ENCODE peak calls at places on chromosomes 11 and 22, in eight cellular contexts. W, R, P, G, U, Z, X and O are unnamed samples.

GRCh38 chr11:105636496-105636895 is 26.6 kb downstream of the GRIA4 start:
- DNase-seq in Z (no peak), P (no peak), G (no peak), X (no peak), W (no peak), R (no peak), U (no peak), O (no peak)

GRCh38 chr22:34000879-34001526 is 80.7 kb upstream of the LARGE1 start:
- DNase-seq in Z (no peak), W (no peak), U (no peak), P (no peak), X (no peak), R (no peak), G (no peak), O (no peak)

GRCh38 chr11:68954970-68955958 is 25.5 kb downstream of the MRGPRD start:
- DNase-seq in R (no peak), P (no peak), G (no peak), W (no peak), X (peak; percentile 44), Z (peak; percentile 5), U (peak; percentile 58), O (no peak)

GRCh38 chr22:17348464-17349103 is 20.7 kb upstream of the CECR2 start:
- DNase-seq in R (no peak), Z (no peak), W (no peak), G (no peak), U (no peak), X (no peak), P (no peak), O (no peak)

GRCh38 chr11:102187416-102188125 is 77.3 kb downstream of the YAP1 start:
- DNase-seq in P (no peak), U (peak; percentile 29), R (no peak), Z (no peak), W (no peak), X (no peak), G (no peak), O (no peak)

GRCh38 chr11:82814379-82814778 is 80.7 kb upstream of the FAM181B start:
- DNase-seq in P (no peak), X (no peak), G (no peak), W (no peak), Z (no peak), R (no peak), U (no peak), O (no peak)

GRCh38 chr11:115920087-115920461 is 415.9 kb upstream of the CADM1 start:
- DNase-seq in U (peak; percentile 18), R (no peak), Z (no peak), G (no peak), W (no peak), P (no peak), X (no peak), O (peak; percentile 87)

GRCh38 chr11:390175-390574 is 3.8 kb upstream of the PKP3 start:
- DNase-seq in Z (no peak), R (no peak), P (no peak), W (no peak), X (peak; percentile 16), G (no peak), U (no peak), O (no peak)

GRCh38 chr22:36162127-36163034 is 1.8 kb upstream of the APOL3 start:
- DNase-seq in R (no peak), X (no peak), W (peak; percentile 88), P (peak; percentile 59), U (no peak), Z (no peak), G (no peak), O (no peak)

GRCh38 chr11:70033711-70034070 is 44.4 kb upstream of the ANO1 start:
- DNase-seq in P (no peak), Z (no peak), R (no peak), U (no peak), G (no peak), W (no peak), X (no peak), O (no peak)

GRCh38 chr11:124174001-124174400 is 9.1 kb upstream of the OR10D3 start:
- DNase-seq in U (peak; percentile 17), G (no peak), X (peak; percentile 97), P (no peak), R (no peak), W (no peak), Z (peak; percentile 52), O (peak; percentile 85)

GRCh38 chr11:84608788-84609309 is 1018.3 kb downstream of the DLG2 start:
- DNase-seq in R (no peak), G (no peak), W (no peak), P (no peak), U (no peak), Z (no peak), X (peak; percentile 72), O (no peak)

GRCh38 chr11:116073854-116074837 is 569.9 kb upstream of the CADM1 start:
- DNase-seq in X (peak; percentile 16), R (no peak), W (no peak), U (no peak), Z (no peak), P (peak; percentile 80), G (no peak), O (peak; percentile 75)

GRCh38 chr11:27201454-27202302 is 161.1 kb downstream of the BBOX1 start:
- DNase-seq in X (peak; percentile 77), G (no peak), P (no peak), U (peak; percentile 78), W (no peak), R (no peak), Z (peak; percentile 76), O (peak; percentile 82)

GRCh38 chr11:28086569-28086968 is 21.4 kb downstream of the KIF18A start:
- DNase-seq in G (no peak), R (no peak), X (no peak), W (no peak), U (peak; percentile 6), P (no peak), Z (peak; percentile 42), O (no peak)

GRCh38 chr22:43858156-43858895 is 4.0 kb downstream of the SULT4A1 start:
- DNase-seq in U (no peak), X (no peak), G (no peak), W (no peak), R (no peak), P (no peak), Z (no peak), O (no peak)